ENCODE peak calls at places on chromosomes 16 and 17, in four cellular contexts. One of them, this sample, is unnamed.

GRCh38 chr16:58421529-58421928 is 29.3 kb downstream of the GINS3 start:
- DNase-seq in NCI-H774: no peak
- DNase-seq in activated naive CD4-positive, alpha-beta T cell treated with Interleukin-2 at 50 U/mL for 16 hours: no peak
- DNase-seq in neuronal stem cell: no peak
- DNase-seq in this sample: no peak

GRCh38 chr17:9003355-9004131 is 17.8 kb upstream of the NTN1 start:
- DNase-seq in activated naive CD4-positive, alpha-beta T cell treated with Interleukin-2 at 50 U/mL for 16 hours: no peak
- DNase-seq in NCI-H774: no peak
- DNase-seq in neuronal stem cell: peak; percentile 88
- DNase-seq in this sample: peak; percentile 60

GRCh38 chr17:58595194-58595792 is 80.9 kb upstream of the MTMR4 start:
- DNase-seq in neuronal stem cell: no peak
- DNase-seq in activated naive CD4-positive, alpha-beta T cell treated with Interleukin-2 at 50 U/mL for 16 hours: no peak
- DNase-seq in NCI-H774: no peak
- DNase-seq in this sample: no peak

GRCh38 chr16:20899503-20900298 is 457 bp downstream of the DCUN1D3 start:
- DNase-seq in neuronal stem cell: peak; percentile 17
- DNase-seq in NCI-H774: no peak
- DNase-seq in activated naive CD4-positive, alpha-beta T cell treated with Interleukin-2 at 50 U/mL for 16 hours: no peak
- DNase-seq in this sample: no peak

GRCh38 chr17:77286391-77286640 is 145.5 kb downstream of the SEC14L1 start:
- DNase-seq in activated naive CD4-positive, alpha-beta T cell treated with Interleukin-2 at 50 U/mL for 16 hours: no peak
- DNase-seq in NCI-H774: no peak
- DNase-seq in neuronal stem cell: no peak
- DNase-seq in this sample: no peak

GRCh38 chr16:1093284-1094123 is 2.5 kb downstream of the C1QTNF8 start:
- DNase-seq in activated naive CD4-positive, alpha-beta T cell treated with Interleukin-2 at 50 U/mL for 16 hours: peak; percentile 9
- DNase-seq in NCI-H774: no peak
- DNase-seq in neuronal stem cell: no peak
- DNase-seq in this sample: no peak

GRCh38 chr17:2959371-2960130 is 103.9 kb downstream of the OR1D5 start:
- DNase-seq in activated naive CD4-positive, alpha-beta T cell treated with Interleukin-2 at 50 U/mL for 16 hours: no peak
- DNase-seq in NCI-H774: no peak
- DNase-seq in neuronal stem cell: no peak
- DNase-seq in this sample: peak; percentile 52

GRCh38 chr16:89047331-89048086 is 46.1 kb upstream of the ACSF3 start:
- DNase-seq in NCI-H774: no peak
- DNase-seq in activated naive CD4-positive, alpha-beta T cell treated with Interleukin-2 at 50 U/mL for 16 hours: no peak
- DNase-seq in neuronal stem cell: no peak
- DNase-seq in this sample: no peak

GRCh38 chr16:13611596-13611995 is 308.4 kb upstream of the ERCC4 start:
- DNase-seq in neuronal stem cell: no peak
- DNase-seq in activated naive CD4-positive, alpha-beta T cell treated with Interleukin-2 at 50 U/mL for 16 hours: no peak
- DNase-seq in NCI-H774: no peak
- DNase-seq in this sample: no peak

GRCh38 chr17:79026345-79027273 is 2.6 kb downstream of the C1QTNF1 start:
- DNase-seq in NCI-H774: no peak
- DNase-seq in activated naive CD4-positive, alpha-beta T cell treated with Interleukin-2 at 50 U/mL for 16 hours: no peak
- DNase-seq in neuronal stem cell: no peak
- DNase-seq in this sample: no peak

GRCh38 chr16:72357860-72358259 is 185.9 kb upstream of the PMFBP1 start:
- DNase-seq in NCI-H774: no peak
- DNase-seq in neuronal stem cell: no peak
- DNase-seq in activated naive CD4-positive, alpha-beta T cell treated with Interleukin-2 at 50 U/mL for 16 hours: no peak
- DNase-seq in this sample: no peak

GRCh38 chr16:21104124-21104860 is 46.4 kb downstream of the DNAH3 start:
- DNase-seq in neuronal stem cell: no peak
- DNase-seq in activated naive CD4-positive, alpha-beta T cell treated with Interleukin-2 at 50 U/mL for 16 hours: no peak
- DNase-seq in NCI-H774: no peak
- DNase-seq in this sample: no peak

GRCh38 chr16:8237452-8237851 is 352.9 kb downstream of the TMEM114 start:
- DNase-seq in neuronal stem cell: no peak
- DNase-seq in NCI-H774: no peak
- DNase-seq in activated naive CD4-positive, alpha-beta T cell treated with Interleukin-2 at 50 U/mL for 16 hours: no peak
- DNase-seq in this sample: no peak

GRCh38 chr17:30819941-30820705 is 4.4 kb downstream of the CRLF3 start:
- DNase-seq in activated naive CD4-positive, alpha-beta T cell treated with Interleukin-2 at 50 U/mL for 16 hours: no peak
- DNase-seq in neuronal stem cell: no peak
- DNase-seq in NCI-H774: no peak
- DNase-seq in this sample: peak; percentile 56

GRCh38 chr16:19291459-19291858 is 5.9 kb downstream of the CLEC19A start:
- DNase-seq in activated naive CD4-positive, alpha-beta T cell treated with Interleukin-2 at 50 U/mL for 16 hours: peak; percentile 5
- DNase-seq in neuronal stem cell: peak; percentile 95
- DNase-seq in NCI-H774: no peak
- DNase-seq in this sample: no peak

GRCh38 chr17:45307290-45308015 is 9.4 kb downstream of the MAP3K14 start:
- DNase-seq in NCI-H774: no peak
- DNase-seq in neuronal stem cell: no peak
- DNase-seq in activated naive CD4-positive, alpha-beta T cell treated with Interleukin-2 at 50 U/mL for 16 hours: peak; percentile 61
- DNase-seq in this sample: peak; percentile 71

GRCh38 chr17:75783803-75784472 is 668 bp upstream of the UNK start:
- DNase-seq in NCI-H774: peak; percentile 68
- DNase-seq in neuronal stem cell: no peak
- DNase-seq in activated naive CD4-positive, alpha-beta T cell treated with Interleukin-2 at 50 U/mL for 16 hours: no peak
- DNase-seq in this sample: no peak

GRCh38 chr17:64628641-64629040 is 33.5 kb downstream of the SMURF2 start:
- DNase-seq in neuronal stem cell: no peak
- DNase-seq in NCI-H774: no peak
- DNase-seq in activated naive CD4-positive, alpha-beta T cell treated with Interleukin-2 at 50 U/mL for 16 hours: no peak
- DNase-seq in this sample: no peak

GRCh38 chr16:19542138-19542821 is 13.2 kb upstream of the VPS35L start:
- DNase-seq in NCI-H774: peak; percentile 81
- DNase-seq in activated naive CD4-positive, alpha-beta T cell treated with Interleukin-2 at 50 U/mL for 16 hours: no peak
- DNase-seq in neuronal stem cell: no peak
- DNase-seq in this sample: no peak

GRCh38 chr16:68760671-68761275 is 23.7 kb downstream of the CDH1 start:
- DNase-seq in activated naive CD4-positive, alpha-beta T cell treated with Interleukin-2 at 50 U/mL for 16 hours: peak; percentile 62
- DNase-seq in neuronal stem cell: no peak
- DNase-seq in NCI-H774: no peak
- DNase-seq in this sample: no peak

GRCh38 chr17:81690066-81690465 is 6.3 kb downstream of the HGS start:
- DNase-seq in neuronal stem cell: no peak
- DNase-seq in activated naive CD4-positive, alpha-beta T cell treated with Interleukin-2 at 50 U/mL for 16 hours: no peak
- DNase-seq in NCI-H774: no peak
- DNase-seq in this sample: no peak

This sample was measured in activated CD8-positive, alpha-beta memory T cell treated with anti-CD3 and anti-CD28 coated beads for 24 hours.